ENCODE peak calls at places on chromosomes 12 and 14, in ten cellular contexts. O is cardiac muscle cell; C is dorsolateral prefrontal cortex; F is AG10803; X is spleen; H is GM23338; D is GM10248; E is CD4-positive, alpha-beta T cell; Z is endothelial cell; Q is lower lobe of right lung. N is an unnamed sample.
A peak's percentile ranks its signal among the peaks of the same experiment; 100 is the strongest.

GRCh38 chr12:57817261-57817989 is 1.1 kb downstream of the AVIL start:
- DNase-seq in O (no peak), C (no peak), F (no peak), X (peak; percentile 51), H (no peak), D (no peak), E (no peak), Z (no peak), Q (no peak), N (no peak)

GRCh38 chr12:101619026-101619827 is 24.5 kb downstream of the MYBPC1 start:
- DNase-seq in O (no peak), C (no peak), F (no peak), X (no peak), H (no peak), D (no peak), E (no peak), Z (no peak), Q (no peak), N (no peak)

GRCh38 chr12:7460375-7461259 is 16.7 kb upstream of the CD163L1 start:
- DNase-seq in O (peak; percentile 47), C (no peak), F (peak; percentile 44), X (no peak), H (peak; percentile 84), D (peak; percentile 55), E (peak; percentile 44), Z (peak; percentile 59), Q (no peak), N (no peak)

GRCh38 chr14:90579816-90580215 is 183.0 kb downstream of the CALM1 start:
- DNase-seq in O (no peak), C (peak; percentile 27), F (no peak), X (no peak), H (no peak), D (no peak), E (no peak), Z (no peak), Q (no peak), N (no peak)

GRCh38 chr14:99081156-99081765 is 190.7 kb downstream of the BCL11B start:
- DNase-seq in O (no peak), C (no peak), F (no peak), X (no peak), H (no peak), D (no peak), E (no peak), Z (no peak), Q (no peak), N (no peak)

GRCh38 chr14:68248481-68249255 is 429.1 kb downstream of the RAD51B start:
- DNase-seq in O (peak; percentile 91), C (peak; percentile 42), F (peak; percentile 84), X (peak; percentile 79), H (peak; percentile 79), D (peak; percentile 47), E (no peak), Z (no peak), Q (no peak), N (no peak)

GRCh38 chr12:96412431-96412830 is 12.2 kb upstream of the CDK17 start:
- DNase-seq in O (no peak), C (no peak), F (no peak), X (no peak), H (no peak), D (no peak), E (no peak), Z (no peak), Q (no peak), N (no peak)

GRCh38 chr12:1174659-1175058 is 183.6 kb downstream of the ERC1 start:
- DNase-seq in O (no peak), C (no peak), F (no peak), X (no peak), H (no peak), D (no peak), E (no peak), Z (no peak), Q (no peak), N (no peak)

GRCh38 chr12:122865268-122866231 is 30.3 kb downstream of the HIP1R start:
- DNase-seq in O (no peak), C (peak; percentile 53), F (no peak), X (peak; percentile 79), H (peak; percentile 58), D (no peak), E (no peak), Z (peak; percentile 62), Q (peak; percentile 63), N (no peak)
- TF ChIP-seq CTCF in O (peak; percentile 31), C (peak; percentile 41), F (peak; percentile 35), X (no peak), H (peak; percentile 22), D (peak; percentile 36), E (no peak), Z (peak; percentile 40), Q (peak; percentile 32), N (peak; percentile 68)

GRCh38 chr12:68236421-68237059 is 10.9 kb upstream of the IL26 start:
- DNase-seq in O (no peak), C (no peak), F (no peak), X (no peak), H (no peak), D (peak; percentile 45), E (peak; percentile 7), Z (no peak), Q (no peak), N (no peak)

GRCh38 chr12:68239309-68239708 is 13.7 kb upstream of the IL26 start:
- DNase-seq in O (no peak), C (no peak), F (no peak), X (no peak), H (no peak), D (no peak), E (no peak), Z (no peak), Q (no peak), N (no peak)

GRCh38 chr12:68235576-68235975 is 10.0 kb upstream of the IL26 start:
- DNase-seq in O (no peak), C (no peak), F (no peak), X (no peak), H (no peak), D (no peak), E (no peak), Z (no peak), Q (no peak), N (no peak)

GRCh38 chr12:68237523-68238070 is 12.0 kb upstream of the IL26 start:
- DNase-seq in O (no peak), C (no peak), F (peak; percentile 59), X (no peak), H (no peak), D (no peak), E (no peak), Z (no peak), Q (no peak), N (no peak)

GRCh38 chr12:68237068-68237467 is 11.5 kb upstream of the IL26 start:
- DNase-seq in O (peak; percentile 50), C (no peak), F (no peak), X (no peak), H (no peak), D (no peak), E (no peak), Z (no peak), Q (no peak), N (no peak)
- TF ChIP-seq CTCF in O (peak; percentile 42), C (no peak), F (peak; percentile 39), X (no peak), H (peak; percentile 16), D (peak; percentile 24), E (no peak), Z (no peak), Q (no peak), N (no peak)

GRCh38 chr14:21796912-21797311 is 123.3 kb upstream of the OR4E1 start:
- DNase-seq in O (peak; percentile 2), C (no peak), F (no peak), X (no peak), H (peak; percentile 70), D (no peak), E (no peak), Z (peak; percentile 28), Q (no peak), N (no peak)
- TF ChIP-seq CTCF in O (no peak), C (peak; percentile 32), F (no peak), X (no peak), H (peak; percentile 58), D (no peak), E (no peak), Z (no peak), Q (no peak), N (no peak)

DNA sequence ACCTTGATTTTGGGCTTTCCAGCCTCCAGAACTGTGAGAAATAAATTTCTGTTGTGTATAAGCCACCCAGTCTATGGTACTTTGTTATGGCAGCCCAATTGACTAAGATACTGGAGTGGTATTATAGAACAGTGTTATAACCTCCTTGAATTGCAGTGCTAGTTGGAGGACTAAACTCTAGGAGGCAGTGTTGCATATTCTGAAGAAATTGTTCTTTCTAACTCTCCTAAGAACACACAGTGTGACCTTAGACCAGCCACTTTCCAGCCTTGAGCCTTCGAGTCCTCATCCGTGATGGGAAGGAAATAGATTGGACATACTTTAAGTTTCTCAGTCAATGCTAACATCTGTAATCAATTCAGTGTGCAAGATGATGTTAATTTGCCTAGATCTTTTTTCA is 22.4 kb upstream of the LRRC10 start:
- DNase-seq in O (no peak), C (no peak), F (no peak), X (no peak), H (peak; percentile 68), D (no peak), E (no peak), Z (no peak), Q (no peak), N (no peak)
- TF ChIP-seq CTCF in O (no peak), C (no peak), F (no peak), X (no peak), H (peak; percentile 58), D (no peak), E (no peak), Z (no peak), Q (no peak), N (no peak)

N was measured in kidney epithelial cell.